ENCODE peak calls at places on chromosomes 6 and 20, in seven cellular contexts. M, W, R, V, S, D and I are unnamed samples.

GRCh38 chr6:15073344-15073789 is 172.5 kb upstream of the JARID2 start:
- DNase-seq in M (no peak), W (no peak), R (no peak), V (no peak), S (no peak), D (no peak), I (no peak)

GRCh38 chr20:62581806-62582205 is 60.5 kb upstream of the SLCO4A1 start:
- DNase-seq in M (no peak), W (no peak), R (no peak), V (no peak), S (no peak), D (no peak), I (no peak)

GRCh38 chr6:147441751-147442150 is 66.7 kb upstream of the SAMD5 start:
- DNase-seq in M (no peak), W (no peak), R (no peak), V (no peak), S (no peak), D (no peak), I (no peak)

GRCh38 chr6:328184-328670 is 35.9 kb downstream of the DUSP22 start:
- DNase-seq in M (peak; percentile 87), W (no peak), R (no peak), V (no peak), S (no peak), D (peak; percentile 79), I (no peak)

GRCh38 chr6:163338671-163339405 is 75.7 kb upstream of the QKI start:
- DNase-seq in M (no peak), W (peak; percentile 55), R (no peak), V (no peak), S (no peak), D (no peak), I (no peak)

GRCh38 chr6:89792881-89793280 is 26.7 kb downstream of the MDN1 start:
- DNase-seq in M (no peak), W (peak; percentile 58), R (peak; percentile 36), V (peak; percentile 47), S (peak; percentile 21), D (peak; percentile 13), I (no peak)

GRCh38 chr6:2221724-2222274 is 23.6 kb downstream of the GMDS start:
- DNase-seq in M (no peak), W (no peak), R (no peak), V (no peak), S (no peak), D (no peak), I (no peak)

GRCh38 chr6:167811689-167812487 is 14.8 kb upstream of the AFDN start:
- DNase-seq in M (no peak), W (no peak), R (no peak), V (no peak), S (peak; percentile 54), D (no peak), I (peak; percentile 62)

GRCh38 chr6:112773217-112773616 is 426.1 kb downstream of the RFPL4B start:
- DNase-seq in M (no peak), W (no peak), R (no peak), V (no peak), S (no peak), D (no peak), I (no peak)

DNA sequence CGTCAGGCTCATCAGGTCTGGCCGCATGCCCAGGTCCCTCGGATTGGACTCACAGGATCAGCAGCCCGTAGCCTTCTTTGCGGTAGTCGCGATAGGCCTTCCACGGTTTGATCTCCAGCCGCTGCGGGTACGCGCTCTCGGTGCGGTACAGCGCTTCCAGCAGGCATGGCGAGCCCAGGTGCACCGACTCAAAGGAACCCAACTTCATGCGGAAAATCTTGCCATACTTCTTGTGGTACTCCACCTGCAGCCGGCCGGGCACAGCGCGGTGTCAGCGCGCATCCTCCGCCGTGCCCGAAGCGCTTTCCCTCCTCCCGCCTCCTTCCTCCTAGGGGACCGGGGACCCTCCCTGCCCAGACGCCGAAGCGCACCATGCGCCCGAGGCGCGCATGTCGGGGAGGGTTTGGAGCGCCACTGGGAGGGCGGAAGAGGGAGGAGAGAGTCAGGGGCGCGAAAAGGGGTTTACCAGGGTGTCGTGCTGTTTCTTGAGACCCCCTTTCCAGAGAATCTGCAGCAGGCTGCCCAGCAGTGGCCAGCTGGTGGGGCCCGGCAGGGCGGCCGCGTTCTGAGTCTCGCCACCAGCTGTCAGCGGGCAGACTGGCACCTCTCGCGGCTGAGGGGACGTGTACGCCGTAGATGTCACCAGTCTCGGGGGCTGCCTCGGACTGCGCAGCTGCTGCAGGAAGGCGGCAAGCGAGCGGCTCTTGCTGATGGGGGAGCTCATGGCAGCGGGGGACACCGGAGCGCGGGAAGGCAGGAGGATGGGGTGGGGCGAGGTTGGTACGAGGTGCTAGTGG is 732 bp downstream of the CYP24A1 start:
- DNase-seq in M (no peak), W (peak; percentile 77), R (no peak), V (peak; percentile 56), S (no peak), D (no peak), I (no peak)
- H3K4me3 ChIP-seq in M (no peak overlapping the region), W (peak overlapping the region; percentile 54), R (no peak overlapping the region), V (peak overlapping the region; percentile 16), S (no peak overlapping the region), D (no peak overlapping the region), I (peak overlapping the region; percentile 85)

GRCh38 chr6:20211037-20211940 is 980 bp downstream of the MBOAT1 start:
- DNase-seq in M (no peak), W (peak; percentile 78), R (no peak), V (no peak), S (no peak), D (peak; percentile 55), I (no peak)
- TF ChIP-seq POLR2AphosphoS5 in M (no peak), W (peak; percentile 68), R (no peak), V (no peak), S (peak; percentile 21), D (peak; percentile 86), I (no peak)

DNA sequence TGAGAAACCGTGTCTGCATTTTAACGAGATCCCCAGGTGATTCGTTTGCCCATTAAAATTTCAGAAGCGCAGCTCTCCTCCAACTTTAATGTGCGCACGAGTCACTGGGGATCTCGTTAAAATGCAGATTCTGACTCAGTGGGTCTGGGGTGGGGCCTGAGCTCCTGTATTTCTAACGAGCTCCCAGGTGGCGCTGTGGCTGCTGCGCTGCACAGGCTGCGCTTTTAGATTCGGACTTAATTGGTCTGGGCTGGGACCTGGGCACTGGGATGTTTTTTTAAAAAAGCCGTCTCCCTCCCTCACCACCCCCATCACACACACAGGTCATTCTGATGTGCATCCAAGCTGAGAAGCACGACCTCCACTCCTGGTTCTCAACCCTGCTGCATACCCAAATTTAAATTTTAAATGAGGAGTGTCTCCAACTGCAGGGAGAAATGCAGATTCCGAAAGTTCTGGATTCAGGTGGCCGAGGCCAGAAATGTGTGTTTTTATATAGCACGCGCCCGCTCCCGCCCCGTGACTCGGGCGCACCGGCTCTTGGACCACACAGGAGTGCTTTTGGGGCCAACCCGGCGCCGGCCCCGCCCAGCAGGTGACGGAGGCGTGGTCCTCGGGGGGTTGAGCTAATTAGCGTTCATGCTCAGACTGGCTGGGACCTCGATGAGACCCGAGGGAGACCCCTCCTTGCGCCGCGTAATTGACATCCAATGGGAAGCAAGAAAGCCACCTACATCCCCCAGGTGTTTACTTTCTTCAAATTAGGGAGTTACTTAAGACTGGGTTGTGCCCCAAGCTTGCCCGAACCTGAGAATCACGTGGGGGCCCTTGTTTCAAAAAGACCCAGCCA is 85.8 kb downstream of the ZFP64 start:
- DNase-seq in M (no peak), W (peak; percentile 96), R (no peak), V (no peak), S (no peak), D (no peak), I (no peak)
- H3K4me3 ChIP-seq in M (peak overlapping the region; percentile 23), W (peak overlapping the region; percentile 84), R (no peak overlapping the region), V (no peak overlapping the region), S (no peak overlapping the region), D (no peak overlapping the region), I (peak overlapping the region; percentile 42)

DNA sequence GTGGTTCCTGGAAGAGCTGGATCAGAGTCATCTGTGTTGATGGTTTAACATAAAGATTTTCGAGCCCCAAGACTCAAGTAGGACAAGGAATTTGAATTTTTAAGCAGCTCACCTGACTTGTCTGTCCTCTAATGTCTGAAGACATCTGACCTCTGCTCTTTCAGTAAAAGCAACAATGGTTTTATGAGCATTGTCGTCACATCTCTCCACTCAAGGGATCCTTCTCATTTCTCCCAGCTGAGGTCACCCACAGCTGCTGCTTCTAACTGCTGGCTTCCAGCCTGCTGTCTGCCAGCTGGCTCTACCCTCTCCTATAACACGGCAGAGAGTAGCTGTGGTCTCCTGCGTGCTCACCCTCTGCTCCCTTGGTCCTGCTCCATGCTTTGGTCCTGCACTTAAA is 24.7 kb upstream of the HDAC2 start:
- DNase-seq in M (peak; percentile 69), W (peak; percentile 37), R (no peak), V (peak; percentile 35), S (no peak), D (peak; percentile 27), I (no peak)
- TF ChIP-seq POLR2AphosphoS5 in M (peak; percentile 35), W (no peak), R (no peak), V (peak; percentile 59), S (no peak), D (peak; percentile 33), I (no peak)

GRCh38 chr6:138572885-138573284 is 73.6 kb upstream of the NHSL1 start:
- DNase-seq in M (no peak), W (peak; percentile 45), R (no peak), V (no peak), S (no peak), D (no peak), I (no peak)

GRCh38 chr6:138572200-138572875 is 73.0 kb upstream of the NHSL1 start:
- DNase-seq in M (peak; percentile 88), W (peak; percentile 88), R (no peak), V (no peak), S (no peak), D (peak; percentile 82), I (no peak)

GRCh38 chr6:138571174-138571573 is 71.9 kb upstream of the NHSL1 start:
- DNase-seq in M (no peak), W (no peak), R (no peak), V (no peak), S (no peak), D (no peak), I (no peak)

GRCh38 chr6:138570716-138571020 is 71.4 kb upstream of the NHSL1 start:
- DNase-seq in M (no peak), W (no peak), R (no peak), V (no peak), S (no peak), D (no peak), I (no peak)

GRCh38 chr6:138571585-138572199 is 72.4 kb upstream of the NHSL1 start:
- DNase-seq in M (no peak), W (no peak), R (no peak), V (no peak), S (no peak), D (no peak), I (no peak)
- H3K4me3 ChIP-seq in M (peak overlapping the region; percentile 27), W (peak overlapping the region; percentile 57), R (no peak overlapping the region), V (no peak overlapping the region), S (no peak overlapping the region), D (peak overlapping the region; percentile 32), I (no peak overlapping the region)

DNA sequence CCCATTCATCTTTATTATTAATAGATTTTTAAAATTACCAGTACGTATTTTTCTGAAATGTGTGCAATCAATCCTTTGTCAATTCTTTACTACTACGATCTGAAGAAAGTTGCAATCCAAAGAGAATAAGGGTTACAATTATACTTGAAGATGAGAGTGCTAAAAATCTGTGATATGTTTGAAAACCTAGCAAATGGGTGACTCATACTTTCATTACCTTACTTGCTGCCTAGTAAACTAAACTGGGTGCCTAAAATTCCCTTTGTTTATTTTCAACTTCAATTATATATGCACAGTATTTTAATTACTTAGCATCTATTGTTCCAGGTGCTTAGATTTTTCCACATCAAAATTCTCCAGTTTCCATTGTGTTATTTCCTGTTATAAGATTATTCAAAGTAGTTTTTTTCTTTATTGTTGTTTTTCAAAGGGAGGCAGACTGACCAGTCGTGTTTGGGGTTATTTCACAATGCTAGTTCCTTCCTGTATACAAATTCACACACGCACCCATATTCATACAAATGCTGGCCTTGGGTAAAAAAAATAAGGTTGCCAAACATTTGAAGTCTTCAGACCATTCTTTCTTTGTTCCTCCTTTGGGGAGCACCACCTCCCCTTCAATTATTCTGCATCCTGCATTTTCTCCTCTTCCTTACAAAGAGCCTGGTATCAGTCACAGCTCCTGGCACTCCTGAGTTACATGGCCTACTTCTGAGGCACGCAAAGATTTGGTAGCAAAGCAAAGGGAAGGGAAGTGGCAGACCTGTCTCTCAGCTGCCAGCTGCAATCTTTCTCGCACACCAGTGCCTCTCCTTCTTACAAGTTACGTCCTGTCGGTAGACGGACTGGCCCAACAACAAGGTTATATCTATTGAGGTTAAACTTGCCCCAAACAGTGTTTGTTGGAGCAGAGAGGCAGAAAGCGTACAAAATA is 16.2 kb upstream of the FAM135A start:
- DNase-seq in M (no peak), W (no peak), R (no peak), V (no peak), S (no peak), D (no peak), I (no peak)
- TF ChIP-seq POLR2AphosphoS5 in M (no peak), W (no peak), R (no peak), V (no peak), S (no peak), D (no peak), I (no peak)